ENCODE peak calls at places on chromosomes 5 and 9, in six cellular contexts. I is tibial nerve, E is esophagus squamous epithelium, X is stomach, K is prostate gland, R is uterus. C is an unnamed sample.

GRCh38 chr9:32069169-32069813 is 315.2 kb upstream of the ACO1 start:
- DNase-seq in I (no peak), E (no peak), X (no peak), K (no peak), R (no peak), C (no peak)

GRCh38 chr9:107767711-107768110 is 278.1 kb upstream of the KLF4 start:
- DNase-seq in I (no peak), E (no peak), X (no peak), K (no peak), R (no peak), C (no peak)

GRCh38 chr5:176677209-176677931 is 30.1 kb downstream of the TSPAN17 start:
- DNase-seq in I (no peak), E (no peak), X (no peak), K (no peak), R (no peak), C (no peak)

GRCh38 chr9:134630393-134630790 is 11.2 kb upstream of the COL5A1 start:
- DNase-seq in I (peak), E (no peak), X (no peak), K (no peak), R (peak), C (no peak)

GRCh38 chr5:159762921-159763320 is 153.4 kb upstream of the ADRA1B start:
- DNase-seq in I (no peak), E (no peak), X (no peak), K (no peak), R (no peak), C (no peak)

GRCh38 chr9:2493578-2493977 is 128.0 kb upstream of the VLDLR start:
- DNase-seq in I (no peak), E (no peak), X (no peak), K (no peak), R (no peak), C (no peak)

GRCh38 chr5:168770036-168770498 is 190.9 kb upstream of the PANK3 start:
- DNase-seq in I (no peak), E (no peak), X (no peak), K (no peak), R (no peak), C (no peak)

GRCh38 chr9:127450170-127450830 is 906 bp downstream of the RPL12 start:
- DNase-seq in I (no peak), E (no peak), X (peak), K (no peak), R (no peak), C (no peak)

GRCh38 chr5:112635771-112636170 is 101.9 kb upstream of the APC start:
- DNase-seq in I (no peak), E (no peak), X (no peak), K (no peak), R (no peak), C (no peak)

GRCh38 chr9:128275198-128276007 is at the start of gene GOLGA2:
- DNase-seq in I (no peak), E (no peak), X (no peak), K (no peak), R (peak), C (peak)

GRCh38 chr9:70412678-70413426 is 1.6 kb downstream of the KLF9 start:
- DNase-seq in I (peak), E (peak), X (peak), K (peak), R (peak), C (peak)

GRCh38 chr5:148915224-148915803 is 88.9 kb downstream of the ADRB2 start:
- DNase-seq in I (no peak), E (no peak), X (no peak), K (no peak), R (no peak), C (no peak)

GRCh38 chr5:144126707-144127106 is 43.8 kb downstream of the YIPF5 start:
- DNase-seq in I (no peak), E (no peak), X (no peak), K (no peak), R (no peak), C (no peak)

GRCh38 chr9:134403682-134404301 is 77.5 kb downstream of the RXRA start:
- DNase-seq in I (peak), E (no peak), X (peak), K (no peak), R (peak), C (peak)

GRCh38 chr9:37422289-37423104 is at the start of gene GRHPR:
- DNase-seq in I (peak), E (peak), X (peak), K (peak), R (peak), C (peak)
- TF ChIP-seq POLR2A in I (peak), E (no peak), X (no peak), K (peak), R (peak), C (peak)

DNA sequence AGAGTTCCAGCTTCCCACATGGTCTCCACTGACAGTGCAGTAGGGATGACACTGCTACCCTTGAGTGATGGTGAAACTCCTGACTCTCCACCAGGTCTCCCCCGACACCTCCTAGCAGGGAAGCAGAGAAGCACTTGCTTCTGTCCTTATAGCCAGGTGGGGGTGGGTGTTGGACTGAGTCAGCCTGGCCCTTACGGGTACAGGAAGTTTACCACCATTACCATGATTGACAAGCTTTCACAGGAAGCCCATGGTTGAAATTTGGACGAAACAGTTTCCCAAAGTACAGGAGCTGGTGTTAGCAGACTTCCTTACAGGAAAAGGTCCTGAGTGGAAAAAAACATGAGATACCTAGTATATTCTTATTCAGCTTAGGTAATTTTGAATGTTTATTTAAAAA is 3.1 kb upstream of the FBXL7 start:
- DNase-seq in I (no peak), E (no peak), X (no peak), K (no peak), R (no peak), C (no peak)
- TF ChIP-seq POLR2A in I (no peak), E (no peak), X (no peak), K (no peak), R (no peak), C (no peak)

GRCh38 chr5:53487436-53487835 is 7.0 kb downstream of the FST start:
- DNase-seq in I (no peak), E (no peak), X (no peak), K (no peak), R (no peak), C (no peak)
- TF ChIP-seq POLR2A in I (no peak), E (no peak), X (no peak), K (no peak), R (no peak), C (no peak)

DNA sequence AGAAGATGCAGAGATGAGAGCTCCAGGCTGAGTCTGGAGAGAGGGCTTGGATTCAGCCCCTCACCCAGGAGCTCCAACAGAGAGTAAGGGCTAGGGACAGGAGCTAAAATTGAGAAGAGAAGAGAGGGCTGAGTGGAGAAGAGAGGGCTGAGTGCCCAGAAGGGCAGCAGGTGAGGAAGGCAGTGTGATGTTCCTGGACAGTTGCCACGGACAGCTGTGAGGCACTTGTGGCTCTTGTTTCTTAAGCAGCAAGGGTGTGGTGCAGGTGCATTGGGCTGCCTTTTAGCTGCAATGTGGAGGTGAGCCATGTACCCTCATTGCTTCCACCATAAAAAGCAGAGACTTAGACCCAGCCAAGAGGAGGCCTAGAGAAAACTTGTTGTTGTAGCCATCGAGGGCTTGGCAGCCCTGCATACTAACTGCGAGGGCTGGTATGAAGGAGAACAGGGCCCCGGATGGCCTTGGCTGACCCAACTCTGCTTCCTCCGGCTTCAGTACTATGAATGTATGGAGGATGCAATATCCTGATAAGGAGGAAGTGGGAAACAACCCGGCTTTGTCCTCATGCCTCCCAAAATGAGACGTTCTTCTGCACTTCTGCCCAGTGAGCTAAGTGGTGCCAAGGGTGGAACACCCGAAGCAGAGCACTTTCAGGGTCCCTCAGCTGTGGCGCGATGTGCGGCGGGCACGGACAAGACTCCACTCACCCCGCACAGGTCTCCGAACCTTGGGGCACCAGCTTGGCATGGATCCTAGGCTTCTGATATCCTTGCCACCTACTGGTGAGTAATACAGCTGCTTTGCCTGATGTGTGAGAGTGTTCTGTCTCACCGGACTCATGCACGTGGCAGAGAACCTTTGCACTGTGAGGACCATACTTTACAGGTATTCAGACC is 65.2 kb downstream of the LRRC70 start:
- DNase-seq in I (no peak), E (no peak), X (no peak), K (no peak), R (no peak), C (no peak)
- TF ChIP-seq POLR2A in I (no peak), E (no peak), X (no peak), K (no peak), R (no peak), C (no peak)

GRCh38 chr5:58149750-58150149 is 310.1 kb downstream of the PLK2 start:
- DNase-seq in I (no peak), E (no peak), X (no peak), K (no peak), R (no peak), C (no peak)
- TF ChIP-seq POLR2A in I (no peak), E (no peak), X (no peak), K (no peak), R (no peak), C (no peak)

DNA sequence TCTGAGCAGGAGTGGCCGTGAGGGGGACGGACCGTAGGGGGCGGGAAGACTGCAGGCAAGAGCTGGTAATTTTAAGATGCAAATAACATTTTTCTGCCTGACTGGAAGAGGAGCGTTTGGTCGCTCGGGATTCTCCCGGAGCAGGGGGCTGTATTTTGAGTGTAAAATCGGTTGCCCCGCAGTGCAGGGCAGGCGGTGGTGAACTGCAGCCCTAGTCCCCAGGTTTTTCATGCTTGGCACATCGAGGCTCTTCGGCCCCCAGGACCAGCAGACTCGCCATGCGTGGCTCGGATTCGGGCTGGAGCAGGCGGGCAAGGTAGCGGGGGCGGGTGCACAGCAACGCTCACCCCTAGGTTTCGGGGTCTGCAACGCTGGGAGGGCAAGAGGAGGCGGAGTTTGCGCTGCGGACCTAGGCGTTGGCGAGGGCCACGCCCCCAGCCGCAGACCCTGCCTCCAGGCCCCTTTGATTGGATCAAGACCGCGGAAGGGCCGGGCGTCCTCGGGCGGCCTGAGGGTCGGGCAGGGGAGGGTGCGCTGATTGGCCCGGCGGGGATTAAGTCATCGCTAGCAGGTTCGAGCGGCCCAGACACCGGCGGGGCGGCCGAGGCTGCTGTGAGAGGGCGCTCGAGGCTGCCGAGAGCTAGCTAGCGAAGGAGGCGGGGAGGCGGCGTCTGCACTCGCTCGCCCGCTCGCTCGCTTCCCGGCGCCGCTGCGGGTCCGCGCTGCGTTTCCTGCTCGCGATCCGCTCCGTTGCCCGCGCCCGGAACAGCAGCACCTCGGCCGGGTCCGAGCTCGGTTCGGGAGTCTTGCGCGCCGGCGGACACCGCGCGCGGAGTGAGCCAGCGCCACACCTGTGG is at the start of gene ARHGAP26:
- DNase-seq in I (peak), E (peak), X (peak), K (peak), R (peak), C (peak)
- TF ChIP-seq POLR2A in I (peak), E (no peak), X (no peak), K (peak), R (peak), C (peak)

DNA sequence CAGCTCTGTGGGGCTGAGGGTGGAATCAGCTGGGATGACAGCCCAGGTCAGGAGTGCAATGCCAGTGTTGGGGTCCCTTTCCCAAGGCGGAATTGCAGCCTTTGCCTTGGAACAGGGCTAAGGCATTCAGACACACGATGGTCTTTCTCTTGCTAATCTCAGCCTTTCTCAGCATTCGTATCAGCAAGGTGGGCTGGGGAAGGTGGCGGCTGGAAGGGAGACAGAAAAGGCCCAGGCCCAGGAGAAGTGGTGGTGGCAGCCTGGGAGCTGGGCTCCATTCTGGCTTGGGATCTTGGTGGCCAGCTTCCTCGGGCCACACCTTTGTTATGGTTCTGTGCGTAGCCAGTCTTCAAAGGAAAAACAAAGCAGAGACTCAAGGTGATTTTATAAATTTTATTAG is 1.1 kb upstream of the ARHGEF28 start:
- DNase-seq in I (no peak), E (no peak), X (no peak), K (no peak), R (no peak), C (no peak)
- TF ChIP-seq POLR2A in I (no peak), E (no peak), X (no peak), K (no peak), R (no peak), C (no peak)

DNA sequence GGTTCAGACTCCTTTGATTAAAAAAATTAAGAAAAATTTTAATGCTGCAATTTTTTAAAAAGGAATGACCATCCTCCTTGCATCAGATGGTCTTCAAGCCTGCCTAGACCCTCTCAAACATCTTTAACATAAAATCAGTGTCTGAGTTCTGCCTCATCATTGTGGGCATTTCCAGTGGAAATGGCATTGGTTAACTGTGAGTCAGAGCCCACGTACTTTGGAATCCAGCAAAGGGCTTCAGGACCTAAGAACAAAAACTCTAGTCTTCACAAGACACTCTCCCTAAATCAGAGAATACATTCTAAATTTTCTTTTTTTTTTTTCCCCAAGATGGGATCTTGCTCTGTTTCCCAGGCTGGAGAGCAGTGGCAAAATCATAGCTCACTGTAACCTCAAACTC is 9.4 kb upstream of the C5orf15 start:
- DNase-seq in I (no peak), E (no peak), X (no peak), K (no peak), R (no peak), C (peak)
- TF ChIP-seq POLR2A in I (no peak), E (no peak), X (no peak), K (no peak), R (no peak), C (no peak)

GRCh38 chr5:179805529-179806249 is 977 bp downstream of the MGAT4B start:
- DNase-seq in I (no peak), E (no peak), X (no peak), K (no peak), R (no peak), C (no peak)

GRCh38 chr5:179803651-179804598 is 2.7 kb downstream of the MGAT4B start:
- DNase-seq in I (no peak), E (no peak), X (no peak), K (no peak), R (no peak), C (peak)

GRCh38 chr5:179804599-179804947 is 2.1 kb downstream of the MGAT4B start:
- DNase-seq in I (no peak), E (no peak), X (no peak), K (no peak), R (no peak), C (no peak)

GRCh38 chr5:179805070-179805528 is 1.6 kb downstream of the MGAT4B start:
- DNase-seq in I (no peak), E (no peak), X (peak), K (no peak), R (no peak), C (no peak)

GRCh38 chr5:179806250-179807045 is at the start of gene MGAT4B:
- DNase-seq in I (peak), E (no peak), X (peak), K (peak), R (peak), C (peak)
- TF ChIP-seq POLR2A in I (peak), E (no peak), X (no peak), K (peak), R (no peak), C (peak)